ENCODE peak calls at places on chromosomes 11 and 22, in seven cellular contexts. D, X, Y, Z, Q, W and K are unnamed samples.

GRCh38 chr11:18105802-18106574 is at the start of gene SAAL1:
- DNase-seq in D (no peak), X (peak; percentile 94), Y (peak; percentile 56), Z (peak; percentile 73), Q (peak; percentile 94), W (peak; percentile 78), K (peak; percentile 83)

GRCh38 chr11:131600591-131600990 is 230.2 kb downstream of the NTM start:
- DNase-seq in D (no peak), X (no peak), Y (no peak), Z (peak; percentile 28), Q (no peak), W (no peak), K (no peak)

GRCh38 chr11:57321996-57322880 is 2.5 kb downstream of the TNKS1BP1 start:
- DNase-seq in D (peak; percentile 95), X (peak; percentile 91), Y (no peak), Z (peak; percentile 99), Q (no peak), W (peak; percentile 93), K (peak; percentile 99)

GRCh38 chr11:106470230-106470629 is 392.8 kb downstream of the AASDHPPT start:
- DNase-seq in D (no peak), X (no peak), Y (no peak), Z (no peak), Q (no peak), W (no peak), K (no peak)

GRCh38 chr11:4430060-4430459 is 19.0 kb upstream of the OR52K2 start:
- DNase-seq in D (no peak), X (no peak), Y (no peak), Z (no peak), Q (no peak), W (no peak), K (no peak)

GRCh38 chr11:78419327-78419726 is 1.7 kb upstream of the GAB2 start:
- DNase-seq in D (peak; percentile 96), X (no peak), Y (no peak), Z (peak; percentile 97), Q (no peak), W (no peak), K (peak; percentile 93)

GRCh38 chr22:23163665-23164064 is 16.6 kb upstream of the BCR start:
- DNase-seq in D (no peak), X (no peak), Y (no peak), Z (peak; percentile 47), Q (no peak), W (no peak), K (no peak)

GRCh38 chr22:19018256-19018655 is 82.2 kb upstream of the PRODH start:
- DNase-seq in D (no peak), X (no peak), Y (no peak), Z (no peak), Q (no peak), W (no peak), K (no peak)

GRCh38 chr11:134270250-134270714 is 5.9 kb upstream of the GLB1L3 start:
- DNase-seq in D (no peak), X (no peak), Y (peak; percentile 39), Z (peak; percentile 16), Q (no peak), W (no peak), K (no peak)

GRCh38 chr11:95706974-95707387 is 82.6 kb downstream of the FAM76B start:
- DNase-seq in D (no peak), X (no peak), Y (no peak), Z (no peak), Q (no peak), W (no peak), K (no peak)

GRCh38 chr11:93196816-93197382 is 892 bp downstream of the SLC36A4 start:
- DNase-seq in D (no peak), X (no peak), Y (no peak), Z (peak; percentile 24), Q (no peak), W (no peak), K (no peak)

GRCh38 chr11:21654091-21654490 is 538.8 kb upstream of the ANO5 start:
- DNase-seq in D (no peak), X (no peak), Y (peak; percentile 63), Z (no peak), Q (peak; percentile 61), W (no peak), K (no peak)

GRCh38 chr11:105230586-105230985 is 91.0 kb upstream of the CARD18 start:
- DNase-seq in D (no peak), X (no peak), Y (no peak), Z (no peak), Q (no peak), W (no peak), K (peak; percentile 57)

GRCh38 chr22:40216041-40216756 is 38.5 kb downstream of the TNRC6B start:
- DNase-seq in D (no peak), X (no peak), Y (no peak), Z (no peak), Q (no peak), W (no peak), K (no peak)

GRCh38 chr11:60914620-60915249 is 777 bp downstream of the TMEM109 start:
- DNase-seq in D (no peak), X (no peak), Y (no peak), Z (peak; percentile 11), Q (no peak), W (peak; percentile 32), K (peak; percentile 41)

GRCh38 chr11:71080239-71081097 is 171.9 kb downstream of the SHANK2 start:
- DNase-seq in D (peak; percentile 2), X (no peak), Y (peak; percentile 91), Z (peak; percentile 53), Q (peak; percentile 75), W (peak; percentile 70), K (peak; percentile 43)

GRCh38 chr11:95711162-95711944 is 78.2 kb downstream of the FAM76B start:
- DNase-seq in D (no peak), X (no peak), Y (no peak), Z (peak; percentile 81), Q (no peak), W (no peak), K (no peak)

GRCh38 chr11:93329936-93330445 is 551 bp upstream of the DEUP1 start:
- DNase-seq in D (no peak), X (no peak), Y (no peak), Z (peak; percentile 1), Q (peak; percentile 20), W (no peak), K (no peak)

GRCh38 chr11:120354779-120355178 is 18.6 kb downstream of the ARHGEF12 start:
- DNase-seq in D (no peak), X (no peak), Y (no peak), Z (no peak), Q (no peak), W (no peak), K (no peak)

GRCh38 chr11:128911701-128912100 is 20.5 kb downstream of the KCNJ5 start:
- DNase-seq in D (no peak), X (no peak), Y (no peak), Z (no peak), Q (no peak), W (no peak), K (no peak)

GRCh38 chr11:44680982-44681597 is 45.7 kb upstream of the TSPAN18 start:
- DNase-seq in D (no peak), X (no peak), Y (no peak), Z (no peak), Q (no peak), W (no peak), K (peak; percentile 42)

GRCh38 chr11:368414-369335 is 624 bp upstream of the B4GALNT4 start:
- DNase-seq in D (no peak), X (no peak), Y (no peak), Z (no peak), Q (no peak), W (peak; percentile 7), K (peak; percentile 45)

GRCh38 chr22:46735747-46736608 is 2.1 kb downstream of the CERK start:
- DNase-seq in D (no peak), X (no peak), Y (no peak), Z (no peak), Q (no peak), W (no peak), K (peak; percentile 17)

GRCh38 chr11:122045181-122045586 is 70.8 kb downstream of the BLID start:
- DNase-seq in D (peak; percentile 29), X (no peak), Y (no peak), Z (peak; percentile 86), Q (no peak), W (no peak), K (peak; percentile 95)

GRCh38 chr11:67357831-67358555 is 4.6 kb upstream of the POLD4 start:
- DNase-seq in D (no peak), X (no peak), Y (no peak), Z (peak; percentile 60), Q (no peak), W (peak; percentile 77), K (peak; percentile 67)

GRCh38 chr11:123800041-123800440 is 6.1 kb downstream of the OR6M1 start:
- DNase-seq in D (no peak), X (no peak), Y (no peak), Z (no peak), Q (no peak), W (no peak), K (no peak)

GRCh38 chr11:88603499-88603898 is 266.0 kb upstream of the CTSC start:
- DNase-seq in D (no peak), X (no peak), Y (no peak), Z (peak; percentile 70), Q (no peak), W (no peak), K (peak; percentile 8)

GRCh38 chr22:42001706-42002105 is 3.1 kb downstream of the WBP2NL start:
- DNase-seq in D (no peak), X (no peak), Y (no peak), Z (no peak), Q (no peak), W (no peak), K (no peak)

GRCh38 chr11:68386331-68386978 is 74.1 kb downstream of the LRP5 start:
- DNase-seq in D (no peak), X (no peak), Y (no peak), Z (no peak), Q (no peak), W (peak; percentile 2), K (no peak)

GRCh38 chr11:108863528-108863927 is 198.7 kb downstream of the DDX10 start:
- DNase-seq in D (no peak), X (no peak), Y (no peak), Z (no peak), Q (no peak), W (no peak), K (no peak)

GRCh38 chr11:102157219-102157618 is 47.0 kb downstream of the YAP1 start:
- DNase-seq in D (no peak), X (no peak), Y (no peak), Z (peak; percentile 54), Q (no peak), W (no peak), K (peak; percentile 60)

GRCh38 chr22:28279888-28280287 is 360.8 kb upstream of the PITPNB start:
- DNase-seq in D (peak; percentile 37), X (no peak), Y (no peak), Z (peak; percentile 77), Q (no peak), W (no peak), K (peak; percentile 64)